ENCODE peak calls at places on chromosomes 4 and X, in seven cellular contexts. V is HCT116, D is GM23248, T is MM.1S, X is colonic mucosa, J is fibroblast of lung, R is neural progenitor cell. M is an unnamed sample.
A peak's percentile ranks its signal among the peaks of the same experiment; 100 is the strongest.

GRCh38 chr4:38982356-38983095 is 49.7 kb downstream of the TMEM156 start:
- DNase-seq in V (no peak), D (peak; percentile 85), T (no peak), J (no peak), X (no peak), R (no peak), M (no peak)

GRCh38 chr4:151600432-151600831 is 160.4 kb downstream of the GATB start:
- DNase-seq in V (no peak), T (no peak), J (peak; percentile 7), X (no peak), R (no peak), D (peak; percentile 18), M (no peak)

GRCh38 chr4:53755656-53756055 is 164.4 kb upstream of the LNX1 start:
- DNase-seq in D (no peak), V (no peak), J (no peak), R (no peak), X (no peak), T (no peak), M (no peak)

GRCh38 chr4:105895324-105895608 is at the start of gene NPNT:
- DNase-seq in D (no peak), J (peak; percentile 4), V (no peak), T (peak; percentile 73), X (no peak), R (peak; percentile 64), M (no peak)

GRCh38 chr4:73653695-73654106 is 33.5 kb upstream of the RASSF6 start:
- DNase-seq in J (peak; percentile 33), R (peak; percentile 55), D (peak; percentile 73), X (peak; percentile 39), V (peak; percentile 33), T (peak; percentile 85), M (no peak)

GRCh38 chr4:8153441-8153840 is 5.2 kb downstream of the ABLIM2 start:
- DNase-seq in D (no peak), V (no peak), J (no peak), R (no peak), T (no peak), X (no peak), M (no peak)

GRCh38 chr4:101807351-101807750 is 16.8 kb downstream of the BANK1 start:
- DNase-seq in X (no peak), D (no peak), R (no peak), T (no peak), V (no peak), J (no peak), M (no peak)

GRCh38 chrX:17247144-17247543 is 127.9 kb upstream of the NHS start:
- DNase-seq in D (peak; percentile 13), J (peak; percentile 0), X (no peak), V (no peak), R (no peak), T (no peak), M (no peak)

GRCh38 chr4:60805500-60806313 is 394.4 kb upstream of the ADGRL3 start:
- DNase-seq in X (no peak), R (peak; percentile 59), D (peak; percentile 0), J (peak; percentile 27), T (peak; percentile 63), V (no peak), M (peak; percentile 5)

GRCh38 chr4:94595880-94596483 is 144.2 kb downstream of the PDLIM5 start:
- DNase-seq in T (peak; percentile 56), J (peak; percentile 52), V (peak; percentile 32), R (peak; percentile 46), X (no peak), D (peak; percentile 74), M (peak; percentile 66)

GRCh38 chrX:44651347-44651746 is 108.7 kb upstream of the FUNDC1 start:
- DNase-seq in X (no peak), R (peak; percentile 15), T (no peak), D (no peak), J (peak; percentile 4), V (peak; percentile 3), M (no peak)
- H3K9ac ChIP-seq in X (no peak overlapping the region), R (no peak overlapping the region), T (no peak overlapping the region), D (no peak overlapping the region), J (no peak overlapping the region), V (no peak overlapping the region), M (no peak overlapping the region)

GRCh38 chr4:77194366-77194765 is 37.4 kb downstream of the CCNG2 start:
- DNase-seq in R (no peak), D (no peak), X (no peak), V (no peak), J (no peak), T (no peak), M (no peak)
- H3K9ac ChIP-seq in R (no peak overlapping the region), D (no peak overlapping the region), X (no peak overlapping the region), V (no peak overlapping the region), J (no peak overlapping the region), T (no peak overlapping the region), M (no peak overlapping the region)

GRCh38 chr4:32470087-32470585 is 1750.0 kb downstream of the PCDH7 start:
- DNase-seq in R (no peak), D (no peak), V (no peak), J (no peak), T (no peak), X (no peak), M (no peak)

GRCh38 chr4:32475710-32476109 is 1755.5 kb downstream of the PCDH7 start:
- DNase-seq in X (no peak), R (no peak), J (no peak), V (no peak), D (no peak), T (no peak), M (no peak)

DNA sequence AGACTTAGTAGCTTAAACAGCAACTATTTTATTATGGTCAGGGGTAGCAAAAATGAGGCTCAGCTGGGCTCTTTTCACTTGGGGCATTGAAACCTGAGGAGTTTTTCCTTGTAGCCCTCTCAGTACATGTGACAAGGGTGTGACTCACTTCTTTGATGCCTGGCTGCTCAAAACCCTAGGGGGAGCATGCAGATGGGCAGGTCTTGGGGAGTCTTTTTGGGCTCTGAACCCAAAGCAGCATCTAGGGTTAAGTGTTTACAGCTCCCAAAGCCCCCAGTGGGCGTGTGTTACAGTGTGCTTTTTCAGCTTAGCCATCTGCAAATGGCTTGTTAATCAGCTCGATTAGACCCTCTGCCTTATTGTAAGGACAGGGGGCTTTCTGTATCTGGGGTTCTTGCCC is 1752.7 kb downstream of the PCDH7 start:
- DNase-seq in T (no peak), D (no peak), V (no peak), J (no peak), R (peak; percentile 18), X (no peak), M (no peak)
- H3K9ac ChIP-seq in T (no peak overlapping the region), D (no peak overlapping the region), V (no peak overlapping the region), J (no peak overlapping the region), R (no peak overlapping the region), X (no peak overlapping the region), M (no peak overlapping the region)

GRCh38 chr4:67721770-67722597 is 21.0 kb upstream of the UBA6 start:
- DNase-seq in R (peak; percentile 28), T (no peak), X (no peak), J (peak; percentile 83), D (no peak), V (peak; percentile 68), M (no peak)
- H3K9ac ChIP-seq in R (no peak overlapping the region), T (no peak overlapping the region), X (no peak overlapping the region), J (no peak overlapping the region), D (no peak overlapping the region), V (no peak overlapping the region), M (no peak overlapping the region)

GRCh38 chrX:66020578-66021406 is 19.1 kb downstream of the VSIG4 start:
- DNase-seq in D (no peak), T (no peak), J (no peak), X (no peak), V (no peak), R (no peak), M (no peak)
- H3K9ac ChIP-seq in D (no peak overlapping the region), T (no peak overlapping the region), J (no peak overlapping the region), X (no peak overlapping the region), V (no peak overlapping the region), R (no peak overlapping the region), M (no peak overlapping the region)

GRCh38 chr4:33709247-33709646 is 2535.1 kb downstream of the ARAP2 start:
- DNase-seq in V (no peak), R (no peak), T (no peak), J (peak; percentile 81), X (no peak), D (peak; percentile 69), M (no peak)
- H3K9ac ChIP-seq in V (no peak overlapping the region), R (no peak overlapping the region), T (no peak overlapping the region), J (no peak overlapping the region), X (no peak overlapping the region), D (no peak overlapping the region), M (no peak overlapping the region)

GRCh38 chrX:148540114-148540513 is 39.7 kb downstream of the AFF2 start:
- DNase-seq in J (no peak), T (no peak), X (no peak), V (no peak), R (no peak), D (no peak), M (no peak)
- H3K9ac ChIP-seq in J (no peak overlapping the region), T (no peak overlapping the region), X (no peak overlapping the region), V (no peak overlapping the region), R (no peak overlapping the region), D (no peak overlapping the region), M (no peak overlapping the region)

GRCh38 chrX:24173115-24173847 is 23.8 kb downstream of the ZFX start:
- DNase-seq in V (no peak), T (no peak), R (no peak), D (no peak), X (no peak), J (peak; percentile 38), M (no peak)

GRCh38 chrX:24169211-24169610 is 19.7 kb downstream of the ZFX start:
- DNase-seq in T (no peak), J (no peak), V (no peak), D (peak; percentile 17), R (no peak), X (no peak), M (no peak)

GRCh38 chrX:24166078-24166477 is 16.5 kb downstream of the ZFX start:
- DNase-seq in T (no peak), V (no peak), J (no peak), R (no peak), X (no peak), D (no peak), M (no peak)

GRCh38 chrX:24167719-24168472 is 18.4 kb downstream of the ZFX start:
- DNase-seq in T (no peak), R (no peak), J (peak; percentile 50), V (no peak), D (peak; percentile 43), X (no peak), M (no peak)

GRCh38 chrX:24168807-24169206 is 19.3 kb downstream of the ZFX start:
- DNase-seq in T (no peak), R (no peak), J (no peak), D (no peak), X (no peak), V (no peak), M (no peak)
- H3K9ac ChIP-seq in T (no peak overlapping the region), R (no peak overlapping the region), J (no peak overlapping the region), D (no peak overlapping the region), X (no peak overlapping the region), V (no peak overlapping the region), M (no peak overlapping the region)